ENCODE peak calls at places on chromosomes 13 and 19, in nine cellular contexts. Q is EL; Z is ureter; J is NCI-H2081 treated with DMSO at 0.1 percent for 48 hours; G is activated CD4-positive, CD25-positive, alpha-beta regulatory T cell; V is Panc1; L is stimulated activated CD8-positive, alpha-beta memory T cell treated with anti-CD3 and anti-CD28 coated beads, Interleukin-7, amount 100 ng/mL, for 4 hours; I is activated naive CD8-positive, alpha-beta T cell treated with anti-CD3 and anti-CD28 coated beads for 36 hours; N is bronchial epithelial cell. M is an unnamed sample.

GRCh38 chr13:74243637-74244526 is 109.7 kb upstream of the KLF12 start:
- DNase-seq in G (no peak), N (peak; percentile 92), J (no peak), Q (peak; percentile 91), I (no peak), Z (no peak), L (no peak), V (no peak), M (no peak)

GRCh38 chr19:58304748-58305064 is 471 bp upstream of the ERVK3-1 start:
- DNase-seq in N (no peak), Q (no peak), J (no peak), Z (no peak), L (no peak), I (no peak), G (no peak), V (no peak), M (no peak)

GRCh38 chr19:44925114-44925891 is 10.9 kb downstream of the APOC1 start:
- DNase-seq in V (no peak), I (no peak), J (no peak), N (no peak), L (no peak), Z (peak; percentile 71), Q (peak; percentile 72), G (no peak), M (no peak)

GRCh38 chr13:85093808-85094207 is 705.4 kb downstream of the SLITRK6 start:
- DNase-seq in J (no peak), N (peak; percentile 28), L (no peak), Z (no peak), G (no peak), I (no peak), Q (peak; percentile 61), V (no peak), M (no peak)

GRCh38 chr19:14550201-14550754 is 20.9 kb downstream of the TECR start:
- DNase-seq in I (no peak), J (no peak), G (no peak), Q (no peak), N (peak; percentile 72), V (no peak), Z (peak; percentile 79), L (no peak), M (peak; percentile 22)

GRCh38 chr19:41795031-41795461 is 1.3 kb upstream of the CEACAM3 start:
- DNase-seq in Z (no peak), G (peak; percentile 29), J (peak; percentile 22), Q (peak; percentile 39), N (peak; percentile 41), V (no peak), L (peak; percentile 34), I (peak; percentile 50), M (peak; percentile 65)

GRCh38 chr13:96809366-96810096 is 184.7 kb downstream of the OXGR1 start:
- DNase-seq in J (no peak), Q (no peak), L (no peak), Z (no peak), G (no peak), V (no peak), I (no peak), N (no peak), M (no peak)

GRCh38 chr13:39930544-39931444 is 275.3 kb downstream of the COG6 start:
- DNase-seq in I (no peak), G (no peak), Q (no peak), V (no peak), Z (no peak), N (no peak), L (no peak), J (no peak), M (no peak)

GRCh38 chr19:33724021-33724722 is 72.5 kb upstream of the KCTD15 start:
- DNase-seq in J (no peak), I (no peak), V (no peak), N (no peak), Z (no peak), G (no peak), Q (no peak), L (no peak), M (no peak)

GRCh38 chr13:114077938-114078335 is 54.5 kb downstream of the RASA3 start:
- DNase-seq in I (no peak), J (no peak), Z (no peak), Q (peak; percentile 21), N (no peak), L (no peak), V (no peak), G (no peak), M (no peak)

GRCh38 chr19:811007-811434 is 10.7 kb downstream of the PLPPR3 start:
- DNase-seq in G (no peak), I (no peak), N (no peak), L (no peak), Q (no peak), J (no peak), Z (no peak), V (no peak), M (no peak)

GRCh38 chr19:48006762-48007161 is 12.3 kb downstream of the ELSPBP1 start:
- DNase-seq in I (peak; percentile 4), V (no peak), L (no peak), G (no peak), J (no peak), Q (no peak), Z (no peak), N (no peak), M (no peak)

GRCh38 chr13:30002577-30002976 is 152.2 kb upstream of the UBL3 start:
- DNase-seq in V (no peak), G (no peak), I (no peak), N (peak; percentile 94), J (no peak), Z (no peak), L (no peak), Q (peak; percentile 88), M (no peak)

GRCh38 chr13:50524540-50524939 is 319.0 kb downstream of the DLEU7 start:
- DNase-seq in Q (no peak), J (no peak), L (no peak), Z (no peak), G (no peak), I (no peak), N (no peak), V (no peak), M (no peak)